ENCODE peak calls at places on chromosomes 4 and X, in five cellular contexts. One of them, this sample, is unnamed.

GRCh38 chr4:185357220-185357619 is 38.5 kb downstream of the LRP2BP start:
- DNase-seq in endothelial cell of umbilical vein: peak; percentile 19
- DNase-seq in RWPE1: no peak
- DNase-seq in CD4-positive, alpha-beta T cell: no peak
- DNase-seq in neural progenitor cell: no peak
- DNase-seq in this sample: no peak

GRCh38 chr4:3254302-3255131 is 5.6 kb downstream of the MSANTD1 start:
- DNase-seq in neural progenitor cell: peak; percentile 52
- DNase-seq in CD4-positive, alpha-beta T cell: no peak
- DNase-seq in RWPE1: no peak
- DNase-seq in endothelial cell of umbilical vein: no peak
- DNase-seq in this sample: no peak

GRCh38 chrX:74421181-74422028 is at the start of gene SLC16A2:
- DNase-seq in neural progenitor cell: peak; percentile 83
- DNase-seq in endothelial cell of umbilical vein: peak; percentile 48
- DNase-seq in RWPE1: peak; percentile 62
- DNase-seq in CD4-positive, alpha-beta T cell: no peak
- DNase-seq in this sample: peak; percentile 74

GRCh38 chr4:83340692-83341343 is 6.2 kb upstream of the HPSE start:
- DNase-seq in CD4-positive, alpha-beta T cell: no peak
- DNase-seq in neural progenitor cell: no peak
- DNase-seq in RWPE1: no peak
- DNase-seq in endothelial cell of umbilical vein: no peak
- DNase-seq in this sample: no peak

GRCh38 chrX:114344756-114345155 is 239.1 kb upstream of the HTR2C start:
- DNase-seq in RWPE1: peak; percentile 3
- DNase-seq in CD4-positive, alpha-beta T cell: no peak
- DNase-seq in endothelial cell of umbilical vein: peak; percentile 14
- DNase-seq in neural progenitor cell: peak; percentile 77
- DNase-seq in this sample: no peak

GRCh38 chrX:92231391-92231790 is 452.2 kb downstream of the PCDH11X start:
- DNase-seq in CD4-positive, alpha-beta T cell: no peak
- DNase-seq in endothelial cell of umbilical vein: no peak
- DNase-seq in RWPE1: no peak
- DNase-seq in neural progenitor cell: no peak
- DNase-seq in this sample: no peak

GRCh38 chrX:29388509-29388908 is 801.3 kb downstream of the IL1RAPL1 start:
- DNase-seq in neural progenitor cell: no peak
- DNase-seq in CD4-positive, alpha-beta T cell: no peak
- DNase-seq in endothelial cell of umbilical vein: no peak
- DNase-seq in RWPE1: no peak
- DNase-seq in this sample: no peak

GRCh38 chr4:3708103-3708510 is 58.1 kb upstream of the ADRA2C start:
- DNase-seq in endothelial cell of umbilical vein: no peak
- DNase-seq in neural progenitor cell: peak; percentile 34
- DNase-seq in CD4-positive, alpha-beta T cell: no peak
- DNase-seq in RWPE1: no peak
- DNase-seq in this sample: no peak

GRCh38 chr4:5631352-5632042 is 76.9 kb downstream of the EVC2 start:
- DNase-seq in neural progenitor cell: no peak
- DNase-seq in endothelial cell of umbilical vein: no peak
- DNase-seq in RWPE1: no peak
- DNase-seq in CD4-positive, alpha-beta T cell: no peak
- DNase-seq in this sample: no peak

GRCh38 chr4:125624951-125625350 is 310.2 kb downstream of the FAT4 start:
- DNase-seq in RWPE1: no peak
- DNase-seq in neural progenitor cell: no peak
- DNase-seq in endothelial cell of umbilical vein: no peak
- DNase-seq in CD4-positive, alpha-beta T cell: no peak
- DNase-seq in this sample: no peak

GRCh38 chrX:154545673-154546274 is 872 bp downstream of the G6PD start:
- DNase-seq in CD4-positive, alpha-beta T cell: no peak
- DNase-seq in neural progenitor cell: no peak
- DNase-seq in RWPE1: no peak
- DNase-seq in endothelial cell of umbilical vein: no peak
- DNase-seq in this sample: no peak

GRCh38 chr4:158998624-158999023 is 104.3 kb upstream of the RAPGEF2 start:
- DNase-seq in neural progenitor cell: no peak
- DNase-seq in RWPE1: peak; percentile 59
- DNase-seq in CD4-positive, alpha-beta T cell: no peak
- DNase-seq in endothelial cell of umbilical vein: no peak
- DNase-seq in this sample: no peak

GRCh38 chr4:46992338-46992737 is 1.0 kb downstream of the GABRA4 start:
- DNase-seq in neural progenitor cell: peak; percentile 4
- DNase-seq in endothelial cell of umbilical vein: no peak
- DNase-seq in CD4-positive, alpha-beta T cell: no peak
- DNase-seq in RWPE1: no peak
- DNase-seq in this sample: no peak

GRCh38 chrX:48940404-48940955 is 16.9 kb downstream of the OTUD5 start:
- DNase-seq in CD4-positive, alpha-beta T cell: no peak
- DNase-seq in endothelial cell of umbilical vein: no peak
- DNase-seq in RWPE1: no peak
- DNase-seq in neural progenitor cell: no peak
- DNase-seq in this sample: no peak

GRCh38 chr4:185682236-185682635 is 129.8 kb downstream of the SORBS2 start:
- DNase-seq in RWPE1: peak; percentile 51
- DNase-seq in endothelial cell of umbilical vein: peak; percentile 35
- DNase-seq in neural progenitor cell: no peak
- DNase-seq in CD4-positive, alpha-beta T cell: no peak
- DNase-seq in this sample: no peak

GRCh38 chr4:36385951-36386561 is 104.6 kb downstream of the DTHD1 start:
- DNase-seq in RWPE1: no peak
- DNase-seq in endothelial cell of umbilical vein: no peak
- DNase-seq in CD4-positive, alpha-beta T cell: peak; percentile 1
- DNase-seq in neural progenitor cell: no peak
- DNase-seq in this sample: no peak

GRCh38 chr4:57442834-57443291 is 332.7 kb upstream of the IGFBP7 start:
- DNase-seq in CD4-positive, alpha-beta T cell: no peak
- DNase-seq in neural progenitor cell: peak; percentile 73
- DNase-seq in RWPE1: peak; percentile 44
- DNase-seq in endothelial cell of umbilical vein: peak; percentile 43
- DNase-seq in this sample: peak; percentile 31

GRCh38 chr4:24853142-24853541 is 57.8 kb downstream of the SOD3 start:
- DNase-seq in endothelial cell of umbilical vein: peak; percentile 54
- DNase-seq in RWPE1: no peak
- DNase-seq in neural progenitor cell: no peak
- DNase-seq in CD4-positive, alpha-beta T cell: no peak
- DNase-seq in this sample: no peak

GRCh38 chr4:71338846-71339593 is at the start of gene SLC4A4:
- DNase-seq in RWPE1: peak; percentile 1
- DNase-seq in CD4-positive, alpha-beta T cell: no peak
- DNase-seq in neural progenitor cell: no peak
- DNase-seq in endothelial cell of umbilical vein: no peak
- DNase-seq in this sample: no peak

GRCh38 chr4:76781698-76782595 is 116.0 kb downstream of the SOWAHB start:
- DNase-seq in endothelial cell of umbilical vein: no peak
- DNase-seq in CD4-positive, alpha-beta T cell: no peak
- DNase-seq in neural progenitor cell: no peak
- DNase-seq in RWPE1: peak; percentile 93
- DNase-seq in this sample: no peak

GRCh38 chrX:134727363-134727762 is 69.1 kb upstream of the PLAC1 start:
- DNase-seq in RWPE1: no peak
- DNase-seq in endothelial cell of umbilical vein: peak; percentile 34
- DNase-seq in neural progenitor cell: no peak
- DNase-seq in CD4-positive, alpha-beta T cell: no peak
- DNase-seq in this sample: no peak

DNA sequence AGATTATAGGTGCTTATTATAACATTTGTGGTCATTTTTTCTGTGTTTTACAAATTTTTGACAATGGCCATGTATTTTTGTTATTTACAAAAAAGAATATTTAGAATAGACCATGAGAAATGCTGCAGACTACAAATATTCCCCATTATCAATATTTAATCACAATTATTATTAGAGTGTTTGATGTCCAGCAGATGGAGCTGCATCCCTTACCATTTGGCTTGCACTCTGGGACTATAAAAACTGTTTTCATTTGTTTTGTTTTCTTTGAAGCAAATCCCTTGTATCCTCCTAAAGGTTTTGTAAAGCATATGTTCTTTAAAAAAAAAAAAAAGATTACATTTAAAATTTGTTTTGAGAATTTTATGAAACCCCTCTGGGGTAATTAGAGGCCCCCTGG is 85.6 kb upstream of the CXorf66 start:
- DNase-seq in endothelial cell of umbilical vein: no peak
- DNase-seq in neural progenitor cell: no peak
- DNase-seq in CD4-positive, alpha-beta T cell: no peak
- DNase-seq in RWPE1: peak; percentile 1
- DNase-seq in this sample: no peak
- TF ChIP-seq CTCF in endothelial cell of umbilical vein: peak; percentile 2
- TF ChIP-seq CTCF in neural progenitor cell: peak; percentile 62
- TF ChIP-seq CTCF in CD4-positive, alpha-beta T cell: no peak
- TF ChIP-seq CTCF in RWPE1: peak; percentile 23
- TF ChIP-seq CTCF in this sample: peak; percentile 30

DNA sequence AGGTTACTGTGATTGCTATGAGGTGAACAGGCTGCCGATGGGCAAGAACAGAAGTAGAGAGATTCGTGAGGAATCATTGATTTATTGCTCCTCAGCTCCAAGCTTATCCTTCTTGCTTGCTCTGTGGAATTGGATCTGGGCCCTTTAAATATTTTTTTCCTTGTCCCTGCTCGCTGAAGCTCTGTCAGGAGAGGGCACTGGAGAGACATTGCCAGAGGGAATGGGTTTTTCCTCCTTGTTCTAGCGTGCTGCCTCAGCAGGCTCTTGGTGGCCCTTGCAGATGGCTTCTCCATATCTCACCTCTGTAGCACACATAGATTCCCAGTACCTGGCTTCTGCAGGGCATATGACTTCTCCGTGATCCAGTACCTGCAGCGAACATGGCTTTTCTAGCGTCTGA is 67.4 kb downstream of the CNGA2 start:
- DNase-seq in neural progenitor cell: no peak
- DNase-seq in CD4-positive, alpha-beta T cell: no peak
- DNase-seq in endothelial cell of umbilical vein: peak; percentile 8
- DNase-seq in RWPE1: no peak
- DNase-seq in this sample: no peak
- TF ChIP-seq CTCF in neural progenitor cell: no peak
- TF ChIP-seq CTCF in CD4-positive, alpha-beta T cell: no peak
- TF ChIP-seq CTCF in endothelial cell of umbilical vein: peak; percentile 22
- TF ChIP-seq CTCF in RWPE1: no peak
- TF ChIP-seq CTCF in this sample: peak; percentile 5

GRCh38 chr4:55241461-55241860 is 104.6 kb upstream of the SRD5A3 start:
- DNase-seq in endothelial cell of umbilical vein: no peak
- DNase-seq in neural progenitor cell: no peak
- DNase-seq in CD4-positive, alpha-beta T cell: no peak
- DNase-seq in RWPE1: no peak
- DNase-seq in this sample: no peak
- TF ChIP-seq CTCF in endothelial cell of umbilical vein: no peak
- TF ChIP-seq CTCF in neural progenitor cell: no peak
- TF ChIP-seq CTCF in CD4-positive, alpha-beta T cell: no peak
- TF ChIP-seq CTCF in RWPE1: no peak
- TF ChIP-seq CTCF in this sample: no peak

GRCh38 chr4:131091896-131092295 is 1995.9 kb downstream of the C4orf33 start:
- DNase-seq in RWPE1: peak; percentile 3
- DNase-seq in CD4-positive, alpha-beta T cell: no peak
- DNase-seq in endothelial cell of umbilical vein: peak; percentile 43
- DNase-seq in neural progenitor cell: peak; percentile 57
- DNase-seq in this sample: no peak
- TF ChIP-seq CTCF in RWPE1: peak; percentile 69
- TF ChIP-seq CTCF in CD4-positive, alpha-beta T cell: no peak
- TF ChIP-seq CTCF in endothelial cell of umbilical vein: no peak
- TF ChIP-seq CTCF in neural progenitor cell: peak; percentile 67
- TF ChIP-seq CTCF in this sample: peak; percentile 69

DNA sequence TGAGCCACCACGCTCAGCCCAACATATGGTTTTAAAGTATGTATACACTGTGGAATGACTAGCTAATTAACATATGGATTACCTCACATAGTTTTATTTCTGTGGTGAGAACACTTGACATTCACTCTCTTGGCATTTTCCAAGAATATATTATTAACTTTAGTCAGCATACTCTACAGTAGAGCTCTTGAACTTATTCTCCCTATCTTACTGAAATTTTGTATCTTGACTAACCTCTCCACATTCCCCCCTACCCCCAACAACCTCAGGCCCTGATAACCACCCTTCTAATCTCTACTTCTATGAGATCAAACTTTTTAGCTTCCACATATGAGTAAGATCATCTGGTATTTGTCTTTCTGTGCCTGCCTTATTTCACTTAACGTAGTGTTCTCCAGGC is 38.6 kb upstream of the AGA start:
- DNase-seq in RWPE1: no peak
- DNase-seq in neural progenitor cell: no peak
- DNase-seq in CD4-positive, alpha-beta T cell: no peak
- DNase-seq in endothelial cell of umbilical vein: no peak
- DNase-seq in this sample: no peak
- TF ChIP-seq CTCF in RWPE1: no peak
- TF ChIP-seq CTCF in neural progenitor cell: no peak
- TF ChIP-seq CTCF in CD4-positive, alpha-beta T cell: no peak
- TF ChIP-seq CTCF in endothelial cell of umbilical vein: no peak
- TF ChIP-seq CTCF in this sample: no peak

This sample was measured in D721Med.